ENCODE peak calls at places on chromosomes 2 and 18, in eight cellular contexts. B is SK-N-SH, I is cardiac muscle cell, T is IMR-90, X is dorsolateral prefrontal cortex, W is brain microvascular endothelial cell, Q is uterus, R is sigmoid colon. V is an unnamed sample.

GRCh38 chr2:11788725-11789124 is 42.3 kb downstream of the LPIN1 start:
- DNase-seq in B (peak), W (no peak), X (no peak), I (no peak), Q (no peak), T (no peak), R (no peak), V (no peak)

GRCh38 chr2:241857041-241857541 is 1.6 kb downstream of the PDCD1 start:
- DNase-seq in B (peak), R (peak), W (no peak), I (no peak), T (no peak), X (no peak), Q (peak), V (peak)

GRCh38 chr18:59952283-59953007 is 52.6 kb downstream of the PMAIP1 start:
- DNase-seq in R (no peak), I (no peak), T (no peak), B (no peak), Q (no peak), X (no peak), W (no peak), V (no peak)

GRCh38 chr18:24543408-24544140 is 83.1 kb downstream of the HRH4 start:
- DNase-seq in I (no peak), B (no peak), X (no peak), Q (no peak), T (no peak), R (no peak), W (no peak), V (no peak)

GRCh38 chr2:24104110-24104650 is 19.0 kb downstream of the PFN4 start:
- DNase-seq in R (no peak), X (no peak), B (no peak), I (no peak), T (no peak), W (no peak), Q (no peak), V (no peak)

GRCh38 chr2:24253303-24253919 is 78.6 kb downstream of the FAM228A start:
- DNase-seq in W (peak), T (peak), X (no peak), B (no peak), R (no peak), I (peak), Q (no peak), V (no peak)

GRCh38 chr2:44136186-44136585 is 32.5 kb upstream of the PPM1B start:
- DNase-seq in I (peak), T (peak), Q (no peak), R (no peak), X (no peak), B (no peak), W (peak), V (no peak)

GRCh38 chr2:78202366-78202765 is 680.2 kb upstream of the LRRTM4 start:
- DNase-seq in I (no peak), X (no peak), B (no peak), T (no peak), W (no peak), R (no peak), Q (no peak), V (no peak)

GRCh38 chr2:43542285-43542933 is 53.4 kb downstream of the THADA start:
- DNase-seq in T (peak), X (no peak), I (peak), B (peak), R (no peak), Q (no peak), W (no peak), V (no peak)

GRCh38 chr2:3420076-3420848 is 40.8 kb downstream of the TRAPPC12 start:
- DNase-seq in T (no peak), I (no peak), X (no peak), Q (no peak), W (no peak), R (no peak), B (no peak), V (no peak)

GRCh38 chr2:62857139-62857931 is 151.8 kb downstream of the EHBP1 start:
- DNase-seq in X (no peak), I (no peak), W (no peak), T (no peak), Q (no peak), R (no peak), B (no peak), V (no peak)

GRCh38 chr2:44118257-44118656 is 50.4 kb upstream of the PPM1B start:
- DNase-seq in T (peak), B (no peak), X (no peak), I (peak), R (no peak), Q (no peak), W (peak), V (no peak)

GRCh38 chr2:22942441-22942840 is 442.5 kb upstream of the KLHL29 start:
- DNase-seq in Q (no peak), X (no peak), I (no peak), R (no peak), T (no peak), B (no peak), W (no peak), V (no peak)

GRCh38 chr18:36188912-36189311 is 1.6 kb downstream of the MOCOS start:
- DNase-seq in W (no peak), X (no peak), I (no peak), T (no peak), R (no peak), B (no peak), Q (no peak), V (no peak)

GRCh38 chr2:237540823-237541222 is 25.6 kb upstream of the PRLH start:
- DNase-seq in B (no peak), R (peak), I (peak), Q (peak), T (peak), X (no peak), W (peak), V (peak)

GRCh38 chr18:23932385-23933067 is 82.0 kb upstream of the TTC39C start:
- DNase-seq in R (no peak), X (no peak), B (no peak), I (no peak), Q (no peak), W (no peak), T (no peak), V (no peak)

GRCh38 chr2:28360742-28361293 is 31.8 kb upstream of the FOSL2 start:
- DNase-seq in Q (no peak), X (no peak), B (no peak), I (peak), T (peak), R (peak), W (peak), V (peak)

GRCh38 chr18:34981487-34981886 is 59.7 kb upstream of the MAPRE2 start:
- DNase-seq in T (no peak), I (no peak), W (no peak), Q (no peak), X (no peak), B (no peak), R (no peak), V (no peak)

GRCh38 chr2:95328386-95329125 is 31.4 kb downstream of the KCNIP3 start:
- DNase-seq in B (no peak), X (no peak), W (no peak), T (peak), Q (no peak), R (no peak), I (no peak), V (peak)

GRCh38 chr2:95330939-95331338 is 33.8 kb downstream of the KCNIP3 start:
- DNase-seq in I (no peak), T (no peak), B (no peak), X (no peak), R (no peak), W (no peak), Q (no peak), V (no peak)

GRCh38 chr2:95331606-95332005 is 34.5 kb downstream of the KCNIP3 start:
- DNase-seq in X (no peak), B (no peak), Q (no peak), W (no peak), T (no peak), I (no peak), R (no peak), V (peak)

GRCh38 chr2:95329401-95329800 is 32.3 kb downstream of the KCNIP3 start:
- DNase-seq in B (no peak), I (no peak), W (no peak), R (no peak), T (no peak), Q (no peak), X (no peak), V (no peak)

DNA sequence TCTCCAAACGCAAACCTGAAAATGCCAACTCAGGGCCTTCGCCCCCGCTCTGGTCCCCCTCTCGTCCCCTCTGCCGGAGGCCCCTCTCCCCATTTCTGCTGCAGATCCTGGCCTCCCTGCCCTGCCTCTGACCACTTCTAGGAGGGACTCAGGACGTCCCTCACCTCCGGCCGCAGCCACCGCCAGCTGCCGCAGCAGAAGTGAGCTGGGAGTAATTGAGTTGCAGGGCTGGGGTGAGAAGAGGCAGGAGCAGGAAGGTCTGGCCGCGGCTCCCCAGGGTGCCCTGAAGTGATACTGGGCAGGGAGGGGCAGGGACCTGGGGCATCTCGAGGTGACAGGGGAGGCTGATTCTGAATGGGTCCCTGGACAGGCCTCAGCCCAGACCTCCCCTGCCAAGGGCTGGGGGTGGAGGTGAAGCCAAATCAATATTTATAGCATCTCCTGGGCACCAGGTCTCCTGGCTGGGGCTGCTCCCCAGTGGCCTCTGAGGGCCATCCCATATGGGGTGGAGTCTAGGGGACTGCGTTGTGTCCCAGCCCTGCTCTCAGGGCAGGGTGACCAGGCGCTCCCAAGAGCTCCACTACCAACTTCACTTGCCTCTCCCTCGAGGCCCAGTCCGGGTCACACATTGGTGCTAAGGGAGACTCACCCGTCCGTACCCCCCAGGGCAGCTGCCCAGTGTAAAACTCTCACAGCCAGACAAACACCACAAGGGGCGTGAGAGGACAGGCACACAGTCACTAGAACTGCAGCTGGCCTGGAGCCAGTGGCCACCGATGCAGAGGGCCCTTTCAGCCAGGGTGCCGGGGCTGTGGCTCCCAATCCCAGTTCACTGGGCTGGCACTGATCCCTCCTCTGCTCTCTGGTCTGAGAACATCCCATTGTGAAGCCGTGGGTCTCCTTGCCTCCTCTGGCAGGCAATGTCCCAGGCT is 33.0 kb downstream of the KCNIP3 start:
- DNase-seq in X (no peak), B (peak), Q (no peak), I (no peak), R (no peak), T (no peak), W (no peak), V (no peak)
- TF ChIP-seq CTCF in X (peak), B (peak), Q (no peak), I (no peak), R (no peak), T (no peak), W (peak), V (no peak)

DNA sequence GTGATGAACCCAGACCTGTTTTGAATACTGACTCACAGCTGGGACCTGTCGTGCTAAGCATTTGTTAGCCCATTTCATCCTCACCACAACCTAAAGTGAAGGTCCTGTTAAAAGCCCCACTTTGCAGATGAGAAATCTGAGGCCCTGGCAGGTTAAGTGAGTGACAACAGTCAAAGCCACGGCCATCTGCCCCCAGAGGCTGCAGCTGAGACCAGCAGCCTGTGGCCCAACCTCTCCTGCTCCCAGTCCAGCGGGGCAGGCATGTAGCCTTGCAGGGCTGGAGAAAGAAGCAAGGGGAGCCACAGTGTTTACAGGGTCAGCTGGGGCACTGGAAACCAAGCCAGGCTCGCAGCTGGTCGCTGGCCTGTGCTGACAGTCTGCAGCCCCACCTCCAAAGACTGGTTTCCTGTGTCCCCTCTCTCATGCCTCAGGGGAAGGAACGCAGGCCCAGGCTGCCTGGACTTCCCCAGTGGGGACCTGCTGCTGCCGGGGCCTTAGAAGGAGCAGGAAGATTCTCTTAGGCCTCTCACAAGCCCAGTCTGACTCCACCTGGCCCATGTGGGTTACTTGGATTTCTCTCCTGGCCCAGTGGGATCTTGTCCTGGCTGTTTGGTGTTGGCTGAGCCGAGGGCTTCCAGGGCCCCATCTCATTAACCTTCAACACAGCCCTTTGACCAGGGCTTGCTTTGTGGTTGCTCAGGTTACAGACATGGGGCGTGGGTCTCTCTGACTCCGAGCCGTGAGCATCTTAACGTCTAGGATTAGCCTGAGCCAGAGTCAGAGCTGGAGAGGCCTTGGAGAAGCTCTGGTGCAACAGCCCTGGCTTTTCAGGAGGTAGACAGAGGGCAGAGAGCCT is 1.7 kb downstream of the INPP5D start:
- DNase-seq in R (peak), Q (no peak), B (peak), I (peak), T (peak), W (no peak), X (no peak), V (peak)
- H3K4me3 ChIP-seq in R (peak), Q (peak), B (no peak), I (no peak), T (no peak), W (no peak), X (no peak), V (peak)

GRCh38 chr2:157055660-157056199 is 201.8 kb upstream of the GALNT5 start:
- DNase-seq in I (peak), W (peak), X (no peak), T (peak), R (no peak), Q (no peak), B (no peak), V (no peak)
- TF ChIP-seq CTCF in I (peak), W (peak), X (peak), T (peak), R (no peak), Q (no peak), B (peak), V (no peak)

GRCh38 chr2:95031076-95031725 is 5.7 kb downstream of the MAL start:
- DNase-seq in Q (no peak), R (no peak), T (no peak), I (no peak), W (no peak), X (no peak), B (no peak), V (no peak)

GRCh38 chr2:95032341-95032740 is 6.8 kb downstream of the MAL start:
- DNase-seq in I (no peak), T (no peak), Q (no peak), R (no peak), W (no peak), B (no peak), X (no peak), V (no peak)

GRCh38 chr2:95030496-95030895 is 5.0 kb downstream of the MAL start:
- DNase-seq in T (no peak), B (no peak), X (no peak), R (no peak), I (no peak), Q (no peak), W (no peak), V (no peak)

GRCh38 chr2:95032868-95033603 is 7.5 kb downstream of the MAL start:
- DNase-seq in B (no peak), I (no peak), W (no peak), T (no peak), X (no peak), Q (no peak), R (no peak), V (no peak)

GRCh38 chr2:95031726-95032116 is 6.2 kb downstream of the MAL start:
- DNase-seq in X (no peak), T (no peak), R (no peak), B (no peak), W (no peak), I (no peak), Q (no peak), V (no peak)
- H3K4me3 ChIP-seq in X (no peak), T (no peak), R (no peak), B (no peak), W (no peak), I (no peak), Q (no peak), V (no peak)

GRCh38 chr2:75195076-75195691 is 4.1 kb downstream of the TACR1 start:
- DNase-seq in T (no peak), R (no peak), I (no peak), W (no peak), X (no peak), B (no peak), Q (no peak), V (no peak)

GRCh38 chr2:75200140-75200985 is 1.0 kb upstream of the TACR1 start:
- DNase-seq in R (peak), W (no peak), T (peak), X (peak), I (peak), B (peak), Q (peak), V (peak)

GRCh38 chr2:75202359-75202758 is 3.0 kb upstream of the TACR1 start:
- DNase-seq in Q (no peak), B (no peak), T (no peak), W (no peak), X (no peak), I (no peak), R (no peak), V (no peak)

GRCh38 chr2:75194184-75194868 is 5.0 kb downstream of the TACR1 start:
- DNase-seq in X (no peak), I (no peak), R (no peak), Q (no peak), W (no peak), B (no peak), T (no peak), V (no peak)

GRCh38 chr2:75199428-75200011 is at the start of gene TACR1:
- DNase-seq in I (peak), T (peak), B (peak), Q (peak), W (peak), X (peak), R (peak), V (peak)
- TF ChIP-seq CTCF in I (peak), T (peak), B (peak), Q (peak), W (peak), X (peak), R (peak), V (no peak)

DNA sequence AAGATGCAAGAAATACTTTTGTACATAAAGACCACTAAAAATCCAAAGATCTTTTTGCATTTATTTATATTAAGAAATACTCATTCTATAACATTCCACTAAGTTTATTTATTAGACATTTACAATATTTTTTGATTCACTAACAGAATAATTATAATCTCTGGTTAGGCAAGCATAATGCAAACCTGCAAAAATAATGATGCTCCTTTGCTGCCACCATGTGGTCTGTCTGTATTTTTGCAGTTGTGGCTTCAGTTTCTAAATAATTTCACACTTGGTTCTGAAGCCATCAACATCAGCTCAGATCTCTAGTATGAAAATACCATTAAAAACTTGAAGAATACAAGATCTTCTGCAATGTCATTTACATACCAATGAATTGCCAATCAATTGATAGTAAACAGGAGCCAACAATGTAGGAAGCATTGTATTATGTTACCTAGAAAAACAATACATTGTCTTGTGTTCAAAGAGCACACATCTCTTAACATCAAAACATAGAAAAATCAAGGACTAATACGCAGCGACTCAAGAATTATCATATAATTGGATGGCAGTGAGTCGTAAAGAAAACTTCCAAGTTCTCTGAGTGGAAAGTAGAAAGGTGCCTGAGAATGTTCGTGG is 28.8 kb upstream of the WDR75 start:
- DNase-seq in I (peak), X (no peak), T (peak), W (no peak), B (peak), R (peak), Q (peak), V (no peak)
- H3K4me3 ChIP-seq in I (no peak), X (no peak), T (no peak), W (no peak), B (no peak), R (no peak), Q (no peak), V (no peak)

DNA sequence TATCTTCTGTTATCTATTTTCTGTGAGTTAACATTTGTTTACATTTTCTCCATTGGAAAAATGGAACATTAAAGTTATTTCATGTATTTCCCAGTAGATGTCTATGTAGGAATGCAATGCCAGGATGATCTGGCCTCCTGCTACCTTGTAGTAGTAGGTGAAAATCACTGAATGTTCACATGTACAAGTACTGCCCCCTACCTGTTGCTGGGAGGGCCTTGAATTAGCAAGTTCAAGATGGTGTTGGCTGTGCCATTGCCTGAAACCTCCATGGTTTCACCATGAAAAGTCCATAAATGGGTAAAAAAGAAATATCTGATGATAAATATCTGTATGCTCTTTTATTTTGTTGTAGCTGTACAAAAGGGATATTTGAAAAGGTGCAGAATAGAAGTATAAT is 30.7 kb downstream of the XRCC5 start:
- DNase-seq in W (no peak), Q (no peak), T (no peak), X (no peak), I (no peak), B (peak), R (no peak), V (no peak)
- TF ChIP-seq CTCF in W (peak), Q (no peak), T (peak), X (peak), I (no peak), B (peak), R (no peak), V (peak)

DNA sequence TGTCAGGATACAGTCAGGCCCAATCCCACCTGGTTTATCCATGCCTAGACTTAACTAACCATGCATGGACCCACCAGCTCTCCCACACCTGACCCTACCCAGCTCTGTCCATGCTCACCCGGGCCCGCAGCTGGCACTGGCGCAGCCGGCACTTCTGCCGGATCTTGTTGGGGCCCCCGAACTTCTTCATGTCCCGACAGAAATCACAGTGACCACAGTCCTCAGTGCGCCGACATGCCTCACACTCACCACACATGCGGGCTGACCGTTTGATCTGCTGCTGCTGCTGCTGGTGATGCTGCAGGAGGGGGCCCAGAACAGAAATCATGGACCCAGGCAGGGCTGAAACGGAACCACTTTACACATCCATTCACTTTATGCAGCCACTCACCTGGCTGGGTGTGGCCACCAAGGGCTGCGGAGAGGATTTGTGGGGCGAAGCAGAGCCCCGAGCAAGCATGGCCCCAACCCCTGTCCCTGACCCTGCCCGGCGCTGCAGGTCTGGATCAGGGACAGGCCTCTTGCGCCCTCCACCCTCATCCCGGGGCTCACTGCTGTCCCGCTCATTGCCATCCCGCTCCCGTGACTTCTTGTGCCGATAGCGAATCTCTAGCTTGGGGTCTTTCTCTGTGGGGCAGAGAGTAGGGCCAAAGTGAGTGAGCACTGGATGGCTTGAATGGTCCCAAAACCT is 1.7 kb downstream of the CXXC1 start:
- DNase-seq in X (no peak), R (peak), B (no peak), T (no peak), Q (no peak), I (no peak), W (no peak), V (no peak)
- H3K4me3 ChIP-seq in X (no peak), R (no peak), B (peak), T (no peak), Q (no peak), I (no peak), W (no peak), V (no peak)